ENCODE peak calls at places on chromosomes 13 and 19, in nine cellular contexts. O is breast epithelium; R is stimulated activated CD4-positive, alpha-beta T cell treated with anti-CD3 and anti-CD28 coated beads, Interleukin-4, amount 100 ng/mL, for 48 hours; K is central memory CD8-positive, alpha-beta T cell; D is globus pallidus; X is Right ventricle myocardium superior; Z is GM13976; B is hypothalamus; Y is BE2C. F is an unnamed sample.

GRCh38 chr13:85503797-85504196 is 295.4 kb downstream of the SLITRK6 start:
- DNase-seq in O (no peak), R (no peak), K (no peak), D (no peak), X (no peak), Z (no peak), B (no peak), Y (no peak), F (no peak)

GRCh38 chr13:52454459-52454824 is 836 bp upstream of the CKAP2 start:
- DNase-seq in O (no peak), R (no peak), K (peak), D (no peak), X (no peak), Z (peak), B (no peak), Y (no peak), F (no peak)

GRCh38 chr13:106088094-106088493 is 447.4 kb downstream of the EFNB2 start:
- DNase-seq in O (no peak), R (no peak), K (no peak), D (no peak), X (no peak), Z (no peak), B (no peak), Y (no peak), F (no peak)

GRCh38 chr13:24168392-24168750 is 7.9 kb downstream of the SPATA13 start:
- DNase-seq in O (no peak), R (no peak), K (no peak), D (peak), X (no peak), Z (no peak), B (no peak), Y (no peak), F (no peak)

GRCh38 chr13:74132152-74132767 is 1.9 kb downstream of the KLF12 start:
- DNase-seq in O (no peak), R (no peak), K (peak), D (peak), X (no peak), Z (no peak), B (no peak), Y (no peak), F (no peak)

GRCh38 chr13:46893820-46894533 is 2.9 kb downstream of the HTR2A start:
- DNase-seq in O (no peak), R (peak), K (peak), D (peak), X (peak), Z (peak), B (peak), Y (peak), F (no peak)

GRCh38 chr19:4539697-4540581 is at the start of gene LRG1:
- DNase-seq in O (no peak), R (no peak), K (no peak), D (peak), X (no peak), Z (peak), B (no peak), Y (no peak), F (no peak)

GRCh38 chr13:76667551-76667950 is 218.7 kb downstream of the KCTD12 start:
- DNase-seq in O (no peak), R (no peak), K (no peak), D (no peak), X (no peak), Z (no peak), B (no peak), Y (peak), F (no peak)

GRCh38 chr19:51571599-51571998 is 516 bp downstream of the ZNF175 start:
- DNase-seq in O (no peak), R (no peak), K (no peak), D (no peak), X (no peak), Z (no peak), B (no peak), Y (no peak), F (no peak)

GRCh38 chr13:22915442-22916082 is 265.2 kb upstream of the SGCG start:
- DNase-seq in O (no peak), R (no peak), K (no peak), D (no peak), X (peak), Z (peak), B (peak), Y (peak), F (peak)

GRCh38 chr19:17101686-17102628 is 26.4 kb downstream of the MYO9B start:
- DNase-seq in O (no peak), R (no peak), K (no peak), D (no peak), X (no peak), Z (no peak), B (no peak), Y (no peak), F (no peak)

GRCh38 chr13:35957174-35957867 is 173.9 kb downstream of the DCLK1 start:
- DNase-seq in O (no peak), R (no peak), K (no peak), D (no peak), X (no peak), Z (no peak), B (no peak), Y (no peak), F (no peak)

GRCh38 chr19:8209111-8209964 is at the start of gene CERS4:
- DNase-seq in O (peak), R (peak), K (peak), D (peak), X (peak), Z (peak), B (peak), Y (peak), F (no peak)

GRCh38 chr13:114310961-114311360 is 3.3 kb upstream of the CHAMP1 start:
- DNase-seq in O (no peak), R (no peak), K (no peak), D (no peak), X (no peak), Z (no peak), B (no peak), Y (no peak), F (no peak)

GRCh38 chr19:46840157-46840942 is 10.3 kb downstream of the AP2S1 start:
- DNase-seq in O (no peak), R (no peak), K (peak), D (peak), X (peak), Z (peak), B (peak), Y (peak), F (no peak)

GRCh38 chr13:22931576-22931975 is 249.2 kb upstream of the SGCG start:
- DNase-seq in O (no peak), R (no peak), K (no peak), D (no peak), X (no peak), Z (no peak), B (no peak), Y (no peak), F (no peak)

GRCh38 chr19:58586131-58586765 is 13.1 kb upstream of the MZF1 start:
- DNase-seq in O (peak), R (no peak), K (no peak), D (no peak), X (no peak), Z (no peak), B (no peak), Y (no peak), F (no peak)

GRCh38 chr13:50124536-50125305 is 109.5 kb downstream of the KCNRG start:
- DNase-seq in O (peak), R (peak), K (peak), D (no peak), X (peak), Z (peak), B (peak), Y (peak), F (no peak)

GRCh38 chr13:36057041-36057440 is 74.1 kb downstream of the DCLK1 start:
- DNase-seq in O (no peak), R (no peak), K (no peak), D (no peak), X (no peak), Z (no peak), B (no peak), Y (no peak), F (no peak)

GRCh38 chr19:35731353-35731752 is 10.9 kb downstream of the IGFLR1 start:
- DNase-seq in O (no peak), R (no peak), K (no peak), D (no peak), X (no peak), Z (no peak), B (no peak), Y (no peak), F (no peak)

GRCh38 chr19:47023448-47023794 is 3.8 kb downstream of the NPAS1 start:
- DNase-seq in O (no peak), R (no peak), K (no peak), D (no peak), X (no peak), Z (no peak), B (no peak), Y (no peak), F (no peak)

GRCh38 chr13:72570019-72570418 is 157.4 kb downstream of the MZT1 start:
- DNase-seq in O (no peak), R (no peak), K (no peak), D (no peak), X (no peak), Z (no peak), B (no peak), Y (no peak), F (no peak)

GRCh38 chr19:10961073-10961762 is 388 bp downstream of the SMARCA4 start:
- DNase-seq in O (no peak), R (no peak), K (no peak), D (peak), X (peak), Z (peak), B (peak), Y (peak), F (no peak)

GRCh38 chr13:23848639-23849282 is 40.4 kb downstream of the MIPEP start:
- DNase-seq in O (no peak), R (no peak), K (no peak), D (no peak), X (no peak), Z (no peak), B (no peak), Y (no peak), F (no peak)

GRCh38 chr13:75612354-75612753 is 23.8 kb upstream of the LMO7 start:
- DNase-seq in O (no peak), R (no peak), K (no peak), D (no peak), X (no peak), Z (no peak), B (no peak), Y (no peak), F (no peak)

GRCh38 chr19:6226444-6227155 is 53.2 kb downstream of the MLLT1 start:
- DNase-seq in O (no peak), R (no peak), K (no peak), D (no peak), X (peak), Z (no peak), B (no peak), Y (peak), F (no peak)

GRCh38 chr19:15292847-15293582 is 39.3 kb downstream of the BRD4 start:
- DNase-seq in O (no peak), R (no peak), K (no peak), D (no peak), X (peak), Z (no peak), B (no peak), Y (no peak), F (no peak)

GRCh38 chr13:28338202-28338601 is 156.7 kb downstream of the FLT1 start:
- DNase-seq in O (no peak), R (no peak), K (no peak), D (no peak), X (no peak), Z (no peak), B (no peak), Y (no peak), F (no peak)

GRCh38 chr19:42038675-42039074 is 31.3 kb downstream of the GRIK5 start:
- DNase-seq in O (no peak), R (no peak), K (no peak), D (no peak), X (peak), Z (no peak), B (no peak), Y (peak), F (no peak)

GRCh38 chr19:38298841-38299680 is 5.0 kb upstream of the C19orf33 start:
- DNase-seq in O (no peak), R (no peak), K (no peak), D (no peak), X (no peak), Z (no peak), B (no peak), Y (no peak), F (no peak)

GRCh38 chr19:29841559-29842367 is 30.0 kb downstream of the CCNE1 start:
- DNase-seq in O (no peak), R (no peak), K (no peak), D (no peak), X (no peak), Z (no peak), B (no peak), Y (peak), F (no peak)

GRCh38 chr19:48553676-48554384 is 1.9 kb downstream of the SULT2B1 start:
- DNase-seq in O (no peak), R (no peak), K (no peak), D (no peak), X (no peak), Z (no peak), B (no peak), Y (peak), F (no peak)